ENCODE peak calls at places on chromosomes 12 and 14, in four cellular contexts. A is T-helper 17 cell, X is hippocampal formation, K is kidney tubule cell. W is an unnamed sample.

GRCh38 chr12:88035907-88036289 is 6.7 kb upstream of the C12orf50 start:
- DNase-seq in K (no peak), X (no peak), A (no peak), W (no peak)

GRCh38 chr12:115964626-115965025 is 312.9 kb downstream of the MED13L start:
- DNase-seq in K (no peak), X (no peak), A (no peak), W (no peak)

GRCh38 chr12:53613821-53614220 is 12.4 kb downstream of the ATF7 start:
- DNase-seq in A (no peak), X (no peak), K (no peak), W (no peak)

GRCh38 chr12:104604070-104604994 is 147.6 kb downstream of the CHST11 start:
- DNase-seq in X (peak; percentile 6), K (peak; percentile 97), A (peak; percentile 9), W (peak; percentile 89)

GRCh38 chr12:98653866-98654493 is 8.9 kb downstream of the APAF1 start:
- DNase-seq in X (peak; percentile 72), A (no peak), K (peak; percentile 47), W (no peak)

GRCh38 chr12:18139989-18140596 is 50.1 kb upstream of the RERGL start:
- DNase-seq in A (no peak), K (peak; percentile 32), X (peak; percentile 12), W (no peak)

GRCh38 chr12:22060261-22060660 is 14.2 kb downstream of the CMAS start:
- DNase-seq in A (no peak), X (no peak), K (no peak), W (no peak)

GRCh38 chr14:30484976-30485375 is 74.0 kb upstream of the G2E3 start:
- DNase-seq in A (no peak), X (no peak), K (no peak), W (no peak)

GRCh38 chr14:40476005-40476404 is 1043.8 kb upstream of the FBXO33 start:
- DNase-seq in K (no peak), X (no peak), A (no peak), W (no peak)

GRCh38 chr12:52927964-52928363 is 21.0 kb upstream of the KRT18 start:
- DNase-seq in K (no peak), A (no peak), X (no peak), W (no peak)

GRCh38 chr12:6612652-6613014 is 5.5 kb upstream of the CHD4 start:
- DNase-seq in K (no peak), X (peak; percentile 82), A (no peak), W (no peak)

GRCh38 chr12:46382425-46382973 is 9.9 kb upstream of the SLC38A2 start:
- DNase-seq in X (no peak), K (no peak), A (no peak), W (no peak)

GRCh38 chr12:101566318-101566717 is 28.5 kb upstream of the MYBPC1 start:
- DNase-seq in A (no peak), K (peak; percentile 3), X (no peak), W (no peak)

GRCh38 chr14:39229222-39229543 is 4.5 kb upstream of the MIA2 start:
- DNase-seq in K (no peak), X (no peak), A (no peak), W (no peak)

GRCh38 chr12:131589966-131590365 is 120.9 kb upstream of the SFSWAP start:
- DNase-seq in K (no peak), A (no peak), X (no peak), W (no peak)

GRCh38 chr12:3523728-3524127 is 32.7 kb downstream of the PRMT8 start:
- DNase-seq in X (no peak), K (no peak), A (no peak), W (no peak)

GRCh38 chr14:32343926-32344430 is 14.9 kb downstream of the AKAP6 start:
- DNase-seq in K (no peak), A (no peak), X (no peak), W (no peak)

GRCh38 chr12:64232201-64232600 is 10.1 kb upstream of the KICS2 start:
- DNase-seq in A (no peak), X (no peak), K (no peak), W (no peak)

GRCh38 chr12:97524812-97525211 is 62.2 kb downstream of the RMST start:
- DNase-seq in K (no peak), A (no peak), X (no peak), W (no peak)

GRCh38 chr12:107759410-107759809 is 1.5 kb downstream of the PRDM4 start:
- DNase-seq in K (peak; percentile 91), X (no peak), A (no peak), W (no peak)

GRCh38 chr14:59215353-59215752 is 26.9 kb downstream of the DAAM1 start:
- DNase-seq in X (peak; percentile 84), A (no peak), K (no peak), W (peak; percentile 85)

GRCh38 chr12:6547987-6548386 is 7.9 kb downstream of the IFFO1 start:
- DNase-seq in K (peak; percentile 85), A (no peak), X (no peak), W (peak; percentile 42)

GRCh38 chr12:24008166-24008565 is 58.7 kb upstream of the SOX5 start:
- DNase-seq in A (no peak), K (no peak), X (no peak), W (no peak)

W was measured in left lung.